ENCODE peak calls at places on chromosomes 3 and 15, in nine cellular contexts. R, Q, O, A, U, F, N, B and D are unnamed samples.
A peak's percentile ranks its signal among the peaks of the same experiment; 100 is the strongest.

GRCh38 chr15:84992157-84992940 is 10.7 kb downstream of the PDE8A start:
- DNase-seq in R (no peak), Q (no peak), O (peak; percentile 68), A (no peak), U (peak; percentile 95), F (peak; percentile 93), N (no peak), B (no peak), D (peak; percentile 90)

GRCh38 chr15:60423540-60423939 is 25.8 kb upstream of the ANXA2 start:
- DNase-seq in R (peak; percentile 85), Q (peak; percentile 77), O (peak; percentile 86), A (no peak), U (peak; percentile 88), F (peak; percentile 52), N (peak; percentile 93), B (no peak), D (peak; percentile 96)

GRCh38 chr3:194246709-194247349 is 104.3 kb downstream of the CPN2 start:
- DNase-seq in R (no peak), Q (no peak), O (no peak), A (no peak), U (no peak), F (no peak), N (no peak), B (no peak), D (no peak)

GRCh38 chr15:85748176-85748575 is 46.5 kb downstream of the KLHL25 start:
- DNase-seq in R (no peak), Q (no peak), O (no peak), A (no peak), U (no peak), F (no peak), N (no peak), B (no peak), D (no peak)

GRCh38 chr15:98804057-98804380 is 155.7 kb downstream of the IGF1R start:
- DNase-seq in R (no peak), Q (no peak), O (no peak), A (no peak), U (peak; percentile 14), F (no peak), N (no peak), B (no peak), D (peak; percentile 41)

GRCh38 chr15:62165029-62165792 is at the start of gene C2CD4B:
- DNase-seq in R (peak; percentile 71), Q (peak; percentile 78), O (peak; percentile 59), A (no peak), U (no peak), F (no peak), N (no peak), B (peak; percentile 58), D (peak; percentile 7)

GRCh38 chr15:80999623-81000036 is 1.1 kb upstream of the TLNRD1 start:
- DNase-seq in R (no peak), Q (peak; percentile 48), O (no peak), A (peak; percentile 77), U (peak; percentile 82), F (peak; percentile 63), N (peak; percentile 90), B (no peak), D (no peak)

GRCh38 chr15:34472947-34473346 is 35.3 kb upstream of the GOLGA8A start:
- DNase-seq in R (no peak), Q (no peak), O (no peak), A (no peak), U (no peak), F (no peak), N (no peak), B (no peak), D (no peak)

GRCh38 chr3:168249539-168250414 is 154.1 kb upstream of the GOLIM4 start:
- DNase-seq in R (peak; percentile 96), Q (peak; percentile 95), O (peak; percentile 91), A (peak; percentile 47), U (peak; percentile 77), F (peak; percentile 36), N (peak; percentile 91), B (peak; percentile 89), D (peak; percentile 78)

GRCh38 chr3:197891-198491 is 1.4 kb downstream of the CHL1 start:
- DNase-seq in R (peak; percentile 38), Q (peak; percentile 41), O (peak; percentile 12), A (no peak), U (no peak), F (no peak), N (no peak), B (peak; percentile 84), D (no peak)

GRCh38 chr3:14122301-14122700 is 2.4 kb downstream of the CHCHD4 start:
- DNase-seq in R (no peak), Q (no peak), O (no peak), A (no peak), U (no peak), F (no peak), N (peak; percentile 94), B (no peak), D (no peak)

GRCh38 chr3:120472121-120472844 is 21.5 kb upstream of the FSTL1 start:
- DNase-seq in R (no peak), Q (no peak), O (no peak), A (no peak), U (no peak), F (no peak), N (no peak), B (no peak), D (no peak)

GRCh38 chr3:23206371-23206770 is 3.2 kb downstream of the UBE2E2 start:
- DNase-seq in R (no peak), Q (no peak), O (no peak), A (peak; percentile 18), U (no peak), F (no peak), N (no peak), B (no peak), D (no peak)

GRCh38 chr3:170355738-170356595 is 1.5 kb upstream of the SKIL start:
- DNase-seq in R (peak; percentile 60), Q (peak; percentile 62), O (peak; percentile 76), A (peak; percentile 72), U (no peak), F (no peak), N (peak; percentile 85), B (peak; percentile 41), D (peak; percentile 72)

GRCh38 chr15:85831415-85832113 is 36.8 kb upstream of the KLHL25 start:
- DNase-seq in R (peak; percentile 81), Q (peak; percentile 79), O (peak; percentile 83), A (peak; percentile 34), U (peak; percentile 56), F (peak; percentile 37), N (no peak), B (peak; percentile 84), D (peak; percentile 77)

GRCh38 chr3:15894382-15894781 is 96.6 kb upstream of the ANKRD28 start:
- DNase-seq in R (no peak), Q (no peak), O (no peak), A (no peak), U (no peak), F (no peak), N (no peak), B (no peak), D (no peak)

DNA sequence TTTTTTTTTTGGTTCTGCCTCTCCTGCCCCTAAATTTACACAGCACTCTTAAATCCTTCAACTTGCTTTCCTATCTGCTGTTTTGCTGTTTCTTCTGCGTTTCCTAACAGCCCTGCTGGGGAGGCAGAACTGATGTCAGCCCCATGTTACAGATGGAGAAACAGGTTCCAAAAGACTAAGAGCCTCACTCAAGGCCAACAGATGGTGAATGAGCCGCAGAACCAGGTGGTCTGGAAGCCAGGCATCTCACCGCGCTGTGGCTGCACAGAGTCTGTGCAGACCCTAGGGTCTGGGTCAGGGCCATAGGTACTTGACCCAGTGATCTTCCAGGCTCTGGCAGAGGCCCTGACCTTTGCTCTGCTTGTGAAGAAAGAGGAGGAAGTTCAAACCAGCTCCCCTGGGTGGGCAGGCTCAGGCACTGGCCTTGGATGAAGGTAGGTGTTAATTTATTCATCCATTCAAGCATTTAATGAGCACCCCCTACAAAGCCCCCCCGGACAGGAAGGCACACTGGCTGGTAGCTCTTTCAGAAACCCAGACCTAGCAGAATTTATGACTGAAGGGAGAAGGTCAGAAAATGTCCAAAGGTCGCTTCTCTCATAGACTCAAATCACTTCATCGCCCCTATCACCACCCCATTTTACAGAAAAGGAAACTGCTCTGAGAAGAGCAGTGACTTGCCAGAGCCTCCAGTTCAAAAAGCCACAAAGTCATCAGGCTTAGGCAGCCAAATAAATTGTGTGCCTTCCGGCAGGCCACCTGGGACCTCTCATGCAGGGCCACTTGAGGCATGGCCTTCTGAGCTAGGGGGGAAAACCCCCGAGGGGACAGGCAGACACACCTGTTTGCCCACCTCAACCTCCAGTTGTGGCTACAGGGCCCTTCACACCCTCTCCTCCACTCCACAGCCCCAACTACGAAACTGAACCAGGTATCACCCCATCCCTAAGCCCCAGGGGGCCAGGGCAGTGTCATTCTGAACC is 2.7 kb downstream of the CHDH start:
- DNase-seq in R (no peak), Q (no peak), O (no peak), A (peak; percentile 77), U (no peak), F (no peak), N (peak; percentile 72), B (no peak), D (no peak)
- TF ChIP-seq EZH2phosphoT487 in R (no peak), Q (no peak), O (no peak), A (no peak), U (no peak), F (no peak), N (no peak), B (no peak), D (no peak)

DNA sequence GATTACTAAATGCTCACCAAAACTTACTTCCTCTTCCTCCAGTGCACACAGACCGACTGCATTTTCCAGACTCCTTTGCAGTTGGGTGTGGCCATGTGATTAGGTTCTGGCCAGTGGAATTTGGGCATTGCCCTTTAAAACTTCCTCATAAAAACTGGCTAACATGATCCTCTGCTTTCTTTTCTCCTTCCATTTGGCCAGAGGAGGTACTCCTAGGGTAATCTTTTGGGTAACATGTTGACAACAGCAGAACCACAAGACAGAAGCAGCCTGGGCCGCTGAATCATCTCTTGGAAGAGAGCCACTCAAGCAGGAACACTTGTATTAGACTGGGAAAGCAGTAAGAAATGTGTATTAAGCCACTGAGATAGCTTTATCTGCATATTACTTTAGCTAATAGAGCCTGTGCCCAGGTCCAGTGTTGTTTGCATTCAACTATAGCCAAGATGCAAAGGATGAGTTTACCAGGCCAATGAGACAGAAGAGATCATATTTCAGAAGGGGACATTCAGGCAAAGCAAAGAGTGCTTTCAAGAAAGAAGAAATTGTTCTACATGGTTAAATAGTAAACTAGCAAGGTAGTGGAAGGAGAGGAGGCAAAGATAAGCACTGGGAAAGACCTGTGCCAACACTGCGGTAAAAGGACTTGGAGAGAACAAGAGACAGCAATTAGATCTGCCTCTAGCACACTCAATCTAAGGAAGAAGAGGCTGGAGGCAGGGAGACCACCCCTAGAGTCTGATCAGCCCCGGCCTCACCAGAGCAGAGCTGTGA is 79.8 kb downstream of the PLCH1 start:
- DNase-seq in R (peak; percentile 12), Q (peak; percentile 20), O (peak; percentile 57), A (no peak), U (peak; percentile 88), F (peak; percentile 38), N (no peak), B (no peak), D (peak; percentile 88)
- H2AFZ ChIP-seq in R (no peak overlapping the region), Q (no peak overlapping the region), O (no peak overlapping the region), A (no peak overlapping the region), U (peak overlapping the region; percentile 3), F (peak overlapping the region; percentile 28), N (no peak overlapping the region), B (no peak overlapping the region), D (no peak overlapping the region)

GRCh38 chr3:62955126-62955525 is 79.9 kb upstream of the CADPS start:
- DNase-seq in R (peak; percentile 74), Q (no peak), O (no peak), A (no peak), U (no peak), F (no peak), N (no peak), B (no peak), D (no peak)
- H3K4me3 ChIP-seq in R (peak overlapping the region; percentile 22), Q (no peak overlapping the region), O (no peak overlapping the region), A (no peak overlapping the region), U (no peak overlapping the region), F (no peak overlapping the region), N (no peak overlapping the region), B (no peak overlapping the region), D (no peak overlapping the region)

GRCh38 chr3:149815318-149815717 is 2.3 kb downstream of the RNF13 start:
- DNase-seq in R (no peak), Q (no peak), O (no peak), A (peak; percentile 10), U (peak; percentile 30), F (no peak), N (no peak), B (no peak), D (no peak)
- TF ChIP-seq EZH2phosphoT487 in R (no peak), Q (no peak), O (no peak), A (no peak), U (no peak), F (no peak), N (no peak), B (no peak), D (no peak)